ENCODE peak calls at places on chromosomes 16 and 17, in six cellular contexts. W is CD4-positive, CD25-positive, alpha-beta regulatory T cell; P is neuronal stem cell; H is A673; J is neural progenitor cell; A is left lung. X is an unnamed sample. For H3K4me1 and H3K36me3, the result is how much of the 10 kb centered on the place peaks cover.

GRCh38 chr17:40450175-40450574 is 6.9 kb downstream of the IGFBP4 start:
- DNase-seq in W (no peak), P (no peak), H (no peak), J (peak), A (peak), X (no peak)

GRCh38 chr17:45990836-45991235 is 8.2 kb upstream of the STH start:
- DNase-seq in W (no peak), P (no peak), H (no peak), J (no peak), A (no peak), X (no peak)

GRCh38 chr17:64126918-64127317 is 3.0 kb downstream of the ERN1 start:
- DNase-seq in W (no peak), P (no peak), H (no peak), J (no peak), A (no peak), X (no peak)

GRCh38 chr16:69324585-69325253 is 5.7 kb downstream of the PDF start:
- DNase-seq in W (no peak), P (no peak), H (no peak), J (no peak), A (no peak), X (no peak)

GRCh38 chr16:75593825-75594820 is 27.9 kb downstream of the GABARAPL2 start:
- DNase-seq in W (no peak), P (no peak), H (peak), J (no peak), A (no peak), X (no peak)

GRCh38 chr17:2337811-2338657 is 733 bp downstream of the SGSM2 start:
- DNase-seq in W (peak), P (peak), H (peak), J (peak), A (peak), X (peak)

GRCh38 chr16:81526935-81527334 is 82.3 kb downstream of the CMIP start:
- DNase-seq in W (no peak), P (no peak), H (no peak), J (no peak), A (peak), X (no peak)

GRCh38 chr17:53166736-53167135 is 656.0 kb upstream of the KIF2B start:
- DNase-seq in W (no peak), P (no peak), H (no peak), J (no peak), A (no peak), X (no peak)

GRCh38 chr16:80580109-80580832 is 39.5 kb downstream of the DYNLRB2 start:
- DNase-seq in W (peak), P (no peak), H (no peak), J (no peak), A (no peak), X (no peak)

GRCh38 chr17:2736956-2737355 is 12.5 kb downstream of the CCDC92B start:
- DNase-seq in W (no peak), P (no peak), H (no peak), J (no peak), A (no peak), X (no peak)

GRCh38 chr16:90008708-90009145 is 10.5 kb downstream of the DBNDD1 start:
- DNase-seq in W (no peak), P (no peak), H (no peak), J (no peak), A (no peak), X (no peak)

GRCh38 chr17:57868007-57868774 is 18.3 kb upstream of the MRPS23 start:
- DNase-seq in W (no peak), P (peak), H (no peak), J (peak), A (peak), X (peak)

GRCh38 chr17:57404073-57404472 is 147.8 kb downstream of the MSI2 start:
- DNase-seq in W (no peak), P (no peak), H (no peak), J (no peak), A (no peak), X (no peak)

GRCh38 chr17:63701477-63702222 is 1.7 kb upstream of the LIMD2 start:
- DNase-seq in W (peak), P (no peak), H (no peak), J (no peak), A (peak), X (no peak)

GRCh38 chr16:57701759-57702371 is 7.3 kb downstream of the DRC7 start:
- DNase-seq in W (no peak), P (no peak), H (no peak), J (no peak), A (no peak), X (no peak)

GRCh38 chr16:65032397-65032796 is 89.5 kb downstream of the CDH11 start:
- DNase-seq in W (no peak), P (no peak), H (no peak), J (no peak), A (no peak), X (no peak)

GRCh38 chr17:47164263-47164662 is 24.8 kb downstream of the CDC27 start:
- DNase-seq in W (no peak), P (no peak), H (no peak), J (no peak), A (no peak), X (no peak)

GRCh38 chr17:20944014-20944905 is 98.6 kb downstream of the USP22 start:
- DNase-seq in W (no peak), P (no peak), H (no peak), J (peak), A (peak), X (no peak)

GRCh38 chr16:73735018-73735417 is 561.6 kb upstream of the PSMD7 start:
- DNase-seq in W (no peak), P (no peak), H (no peak), J (no peak), A (no peak), X (no peak)

GRCh38 chr17:75428775-75429469 is 23.4 kb upstream of the GRB2 start:
- DNase-seq in W (no peak), P (no peak), H (no peak), J (no peak), A (no peak), X (no peak)

GRCh38 chr17:14940112-14940945 is 324.8 kb downstream of the PMP22 start:
- DNase-seq in W (no peak), P (no peak), H (no peak), J (no peak), A (no peak), X (no peak)

GRCh38 chr17:75012320-75013076 is at the start of gene MRPL58:
- DNase-seq in W (peak), P (peak), H (peak), J (peak), A (peak), X (peak)

GRCh38 chr17:28738680-28739384 is 5.0 kb upstream of the TRAF4 start:
- DNase-seq in W (no peak), P (no peak), H (no peak), J (no peak), A (no peak), X (no peak)

GRCh38 chr16:17176199-17176598 is 294.6 kb downstream of the XYLT1 start:
- DNase-seq in W (no peak), P (no peak), H (no peak), J (no peak), A (no peak), X (no peak)

GRCh38 chr16:81553080-81553813 is 108.6 kb downstream of the CMIP start:
- DNase-seq in W (no peak), P (no peak), H (no peak), J (no peak), A (no peak), X (no peak)

GRCh38 chr16:83972256-83973008 is 4.4 kb downstream of the NECAB2 start:
- DNase-seq in W (no peak), P (no peak), H (no peak), J (no peak), A (no peak), X (no peak)

GRCh38 chr17:29796652-29797051 is 133.4 kb downstream of the SSH2 start:
- DNase-seq in W (no peak), P (no peak), H (no peak), J (no peak), A (no peak), X (no peak)

GRCh38 chr16:80606221-80606766 is 65.5 kb downstream of the DYNLRB2 start:
- DNase-seq in W (no peak), P (no peak), H (no peak), J (no peak), A (no peak), X (no peak)

GRCh38 chr16:90007015-90007414 is 12.2 kb downstream of the DBNDD1 start:
- DNase-seq in W (no peak), P (no peak), H (no peak), J (no peak), A (no peak), X (no peak)

GRCh38 chr17:81980752-81981239 is 3.4 kb downstream of the ASPSCR1 start:
- DNase-seq in W (no peak), P (no peak), H (no peak), J (no peak), A (no peak), X (no peak)

GRCh38 chr17:4551141-4551540 is 4.0 kb downstream of the MYBBP1A start:
- DNase-seq in W (no peak), P (no peak), H (peak), J (no peak), A (no peak), X (no peak)

GRCh38 chr16:2768403-2769089 is 8.5 kb downstream of the ELOB start:
- DNase-seq in W (no peak), P (no peak), H (no peak), J (no peak), A (no peak), X (no peak)

GRCh38 chr17:46212634-46213435 is 19.6 kb upstream of the KANSL1 start:
- DNase-seq in W (peak), P (peak), H (peak), J (peak), A (no peak), X (peak)

GRCh38 chr17:1573932-1574696 is 11.5 kb upstream of the PITPNA start:
- DNase-seq in W (no peak), P (peak), H (peak), J (peak), A (peak), X (peak)

GRCh38 chr17:8599351-8600011 is 31.0 kb downstream of the MYH10 start:
- DNase-seq in W (no peak), P (no peak), H (no peak), J (no peak), A (no peak), X (no peak)
- H3K4me1 ChIP-seq in W (under half), P (under half), H (under half), J (under half), A (under half), X (under half)

GRCh38 chr17:77460514-77461046 is 319.8 kb downstream of the SEC14L1 start:
- DNase-seq in W (no peak), P (no peak), H (peak), J (no peak), A (no peak), X (peak)

GRCh38 chr17:77457572-77458201 is 316.9 kb downstream of the SEC14L1 start:
- DNase-seq in W (no peak), P (no peak), H (no peak), J (no peak), A (no peak), X (no peak)

GRCh38 chr17:77458202-77459017 is 317.6 kb downstream of the SEC14L1 start:
- DNase-seq in W (no peak), P (no peak), H (no peak), J (no peak), A (no peak), X (no peak)

GRCh38 chr17:77456951-77457548 is 316.3 kb downstream of the SEC14L1 start:
- DNase-seq in W (no peak), P (no peak), H (no peak), J (no peak), A (no peak), X (no peak)

GRCh38 chr17:77459018-77459755 is 318.4 kb downstream of the SEC14L1 start:
- DNase-seq in W (no peak), P (no peak), H (no peak), J (no peak), A (no peak), X (no peak)
- H3K36me3 ChIP-seq in W (under half), P (under half), H (under half), J (under half), A (under half), X (under half)

GRCh38 chr17:78127888-78128615 is 503 bp downstream of the TMC6 start:
- DNase-seq in W (no peak), P (no peak), H (no peak), J (peak), A (peak), X (peak)
- H3K4me1 ChIP-seq in W (half or more), P (under half), H (under half), J (under half), A (half or more), X (under half)

GRCh38 chr16:4455951-4456350 is 18.5 kb downstream of the NMRAL1 start:
- DNase-seq in W (no peak), P (no peak), H (no peak), J (no peak), A (no peak), X (peak)

GRCh38 chr16:4452674-4453073 is 21.8 kb downstream of the NMRAL1 start:
- DNase-seq in W (no peak), P (no peak), H (no peak), J (no peak), A (no peak), X (no peak)

GRCh38 chr16:4454618-4455017 is 19.8 kb downstream of the NMRAL1 start:
- DNase-seq in W (no peak), P (no peak), H (no peak), J (peak), A (no peak), X (peak)

GRCh38 chr16:4450921-4451619 is 23.4 kb downstream of the NMRAL1 start:
- DNase-seq in W (no peak), P (no peak), H (peak), J (peak), A (no peak), X (peak)

GRCh38 chr16:4455081-4455480 is 19.3 kb downstream of the NMRAL1 start:
- DNase-seq in W (no peak), P (no peak), H (no peak), J (no peak), A (no peak), X (no peak)
- H3K36me3 ChIP-seq in W (half or more), P (half or more), H (half or more), J (under half), A (under half), X (under half)

DNA sequence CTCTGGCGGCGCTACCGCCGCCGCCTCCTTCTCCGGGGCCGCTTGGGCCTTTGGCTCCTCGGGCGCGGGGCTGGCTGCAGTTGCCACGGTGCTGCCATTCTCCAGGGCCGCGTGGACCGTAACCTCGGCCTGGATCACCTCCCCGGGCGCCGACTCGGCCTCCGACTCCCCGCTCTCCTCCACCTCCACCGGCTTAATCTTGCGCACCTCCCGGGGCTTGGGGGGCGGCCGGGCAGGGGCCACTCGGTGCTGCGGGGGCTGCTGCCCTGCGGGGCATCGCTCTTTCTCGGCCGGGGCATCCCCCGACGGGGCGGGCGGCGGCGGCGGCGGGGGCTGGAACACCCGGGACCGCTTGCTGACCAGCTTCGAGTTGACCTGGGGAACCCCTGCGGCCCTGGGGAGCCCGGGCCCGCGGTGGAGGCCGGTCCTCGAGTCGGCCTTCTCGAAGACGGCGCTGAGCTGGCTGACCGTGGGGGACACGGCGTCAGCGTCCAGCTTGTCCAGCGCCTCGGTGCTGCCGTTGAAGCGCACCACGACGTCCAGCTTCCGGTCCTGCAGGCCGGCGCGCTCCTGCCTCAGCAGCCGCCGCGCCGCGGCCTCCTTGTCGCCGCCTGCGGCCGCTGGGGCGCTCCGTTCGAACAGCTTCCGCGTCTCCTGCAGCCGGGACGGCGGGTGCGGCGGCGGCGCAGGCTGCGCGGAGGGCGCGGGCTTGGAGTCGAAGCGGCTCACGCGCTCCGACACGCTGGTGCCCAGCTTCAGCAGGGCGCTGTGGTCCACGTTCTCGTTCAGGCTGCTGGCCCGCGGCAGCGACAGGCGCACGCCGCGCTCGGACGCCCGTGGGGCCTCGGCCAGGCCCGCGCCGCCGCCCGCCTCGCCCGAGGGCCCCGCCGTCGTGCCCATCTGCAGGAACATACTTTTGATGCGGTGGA is 788 bp downstream of the PPP1R9B start:
- DNase-seq in W (peak), P (no peak), H (peak), J (peak), A (no peak), X (no peak)
- H3K4me1 ChIP-seq in W (half or more), P (under half), H (under half), J (under half), A (half or more), X (under half)